ENCODE peak calls at places on chromosomes 3 and 15, in six cellular contexts. S, D, G, N, Z and H are unnamed samples.

GRCh38 chr15:72176743-72177142 is 20.8 kb downstream of the GRAMD2A start:
- DNase-seq in S (no peak), D (no peak), G (no peak), Z (no peak), N (no peak), H (no peak)

GRCh38 chr3:118380576-118380975 is 654.1 kb downstream of the IGSF11 start:
- DNase-seq in G (no peak), S (no peak), D (no peak), N (no peak), Z (no peak), H (no peak)

GRCh38 chr15:100806157-100806556 is 73.5 kb upstream of the ALDH1A3 start:
- DNase-seq in Z (no peak), G (no peak), D (no peak), S (no peak), N (no peak), H (no peak)

GRCh38 chr3:71128951-71129350 is 454.6 kb downstream of the FOXP1 start:
- DNase-seq in D (no peak), Z (peak), G (no peak), S (no peak), N (no peak), H (peak)

GRCh38 chr3:156533205-156533604 is 21.7 kb downstream of the SSR3 start:
- DNase-seq in G (no peak), N (no peak), S (no peak), D (no peak), Z (no peak), H (no peak)

GRCh38 chr3:134477938-134478337 is 7.8 kb downstream of the ANAPC13 start:
- DNase-seq in D (no peak), Z (no peak), N (no peak), S (no peak), G (no peak), H (no peak)

GRCh38 chr3:70064194-70064787 is 64.8 kb downstream of the SAMMSON start:
- DNase-seq in G (no peak), N (no peak), Z (peak), D (peak), S (peak), H (peak)

GRCh38 chr3:151690645-151691044 is 43.1 kb upstream of the AADACL2 start:
- DNase-seq in G (no peak), S (no peak), D (no peak), N (no peak), Z (no peak), H (no peak)

GRCh38 chr3:172449468-172450149 is 1.4 kb upstream of the GHSR start:
- DNase-seq in G (peak), D (peak), Z (peak), S (no peak), N (no peak), H (peak)

GRCh38 chr15:38699633-38700230 is 135.1 kb upstream of the RASGRP1 start:
- DNase-seq in S (peak), D (peak), N (peak), G (peak), Z (peak), H (peak)

GRCh38 chr15:74013374-74013893 is 18.9 kb downstream of the PML start:
- DNase-seq in D (no peak), G (no peak), N (no peak), S (no peak), Z (peak), H (no peak)